ENCODE peak calls at places on chromosomes 11 and 22, in four cellular contexts. L is GM23338, V is pancreas, W is psoas muscle. X is an unnamed sample. For H3K4me1, the result is how much of the 10 kb centered on the place peaks cover.

GRCh38 chr22:19703869-19704268 is 10.4 kb upstream of the SEPTIN5 start:
- DNase-seq in L (no peak), V (no peak), W (no peak), X (no peak)

GRCh38 chr11:118819687-118820086 is 28.7 kb upstream of the DDX6 start:
- DNase-seq in L (no peak), V (no peak), W (no peak), X (no peak)

GRCh38 chr11:128626913-128627665 is 39.7 kb upstream of the ETS1 start:
- DNase-seq in L (no peak), V (no peak), W (no peak), X (no peak)

GRCh38 chr11:3119141-3119821 is 45.8 kb downstream of the OSBPL5 start:
- DNase-seq in L (no peak), V (no peak), W (no peak), X (peak)

GRCh38 chr22:39039306-39040126 is 1.1 kb upstream of the APOBEC3F start:
- DNase-seq in L (no peak), V (no peak), W (no peak), X (no peak)

GRCh38 chr11:3153291-3153861 is 11.7 kb downstream of the OSBPL5 start:
- DNase-seq in L (no peak), V (peak), W (peak), X (no peak)

GRCh38 chr11:123544631-123545375 is 109.6 kb downstream of the SCN3B start:
- DNase-seq in L (no peak), V (no peak), W (no peak), X (peak)

GRCh38 chr22:37237371-37238268 is 6.4 kb downstream of the RAC2 start:
- DNase-seq in L (no peak), V (no peak), W (no peak), X (no peak)

GRCh38 chr22:47107431-47107830 is 345.0 kb downstream of the TBC1D22A start:
- DNase-seq in L (no peak), V (no peak), W (no peak), X (no peak)

GRCh38 chr11:15745266-15745665 is 611.1 kb downstream of the SOX6 start:
- DNase-seq in L (no peak), V (no peak), W (no peak), X (no peak)

GRCh38 chr11:121236115-121237001 is 56.2 kb upstream of the SC5D start:
- DNase-seq in L (peak), V (no peak), W (no peak), X (no peak)

GRCh38 chr11:68031136-68031459 is 617 bp downstream of the NDUFS8 start:
- DNase-seq in L (no peak), V (no peak), W (no peak), X (peak)

GRCh38 chr11:111120221-111120620 is 125.3 kb upstream of the POU2AF2 start:
- DNase-seq in L (no peak), V (no peak), W (peak), X (no peak)

GRCh38 chr11:105732611-105733010 is 122.7 kb downstream of the GRIA4 start:
- DNase-seq in L (no peak), V (no peak), W (no peak), X (no peak)

GRCh38 chr11:27571151-27571840 is 64.7 kb upstream of the LIN7C start:
- DNase-seq in L (peak), V (no peak), W (no peak), X (no peak)

GRCh38 chr22:36301384-36301828 is 48.5 kb downstream of the APOL1 start:
- DNase-seq in L (peak), V (peak), W (peak), X (peak)

GRCh38 chr11:18080451-18080850 is 25.4 kb downstream of the SAAL1 start:
- DNase-seq in L (no peak), V (no peak), W (no peak), X (no peak)

GRCh38 chr22:39493759-39494158 is 8.3 kb upstream of the MIEF1 start:
- DNase-seq in L (no peak), V (peak), W (no peak), X (no peak)

GRCh38 chr11:70525006-70525405 is 126.7 kb downstream of the CTTN start:
- DNase-seq in L (no peak), V (peak), W (no peak), X (no peak)

GRCh38 chr11:109377039-109377742 is 44.8 kb upstream of the C11orf87 start:
- DNase-seq in L (peak), V (no peak), W (no peak), X (no peak)

GRCh38 chr11:114036156-114036811 is 23.2 kb upstream of the ZBTB16 start:
- DNase-seq in L (peak), V (peak), W (peak), X (peak)

GRCh38 chr11:12086271-12087074 is 23.9 kb upstream of the MICAL2 start:
- DNase-seq in L (no peak), V (no peak), W (peak), X (peak)

GRCh38 chr11:35584321-35584720 is 33.9 kb upstream of the FJX1 start:
- DNase-seq in L (no peak), V (no peak), W (no peak), X (no peak)

GRCh38 chr11:14541180-14541579 is 21.0 kb upstream of the PSMA1 start:
- DNase-seq in L (no peak), V (no peak), W (no peak), X (peak)

GRCh38 chr11:59556883-59557205 is 45.5 kb downstream of the OR4D9 start:
- DNase-seq in L (peak), V (no peak), W (no peak), X (no peak)

GRCh38 chr11:66292543-66293332 is 1.0 kb downstream of the TMEM151A start:
- DNase-seq in L (no peak), V (no peak), W (no peak), X (no peak)
- H3K4me3 ChIP-seq in L (peak), V (no peak), W (peak), X (no peak)

DNA sequence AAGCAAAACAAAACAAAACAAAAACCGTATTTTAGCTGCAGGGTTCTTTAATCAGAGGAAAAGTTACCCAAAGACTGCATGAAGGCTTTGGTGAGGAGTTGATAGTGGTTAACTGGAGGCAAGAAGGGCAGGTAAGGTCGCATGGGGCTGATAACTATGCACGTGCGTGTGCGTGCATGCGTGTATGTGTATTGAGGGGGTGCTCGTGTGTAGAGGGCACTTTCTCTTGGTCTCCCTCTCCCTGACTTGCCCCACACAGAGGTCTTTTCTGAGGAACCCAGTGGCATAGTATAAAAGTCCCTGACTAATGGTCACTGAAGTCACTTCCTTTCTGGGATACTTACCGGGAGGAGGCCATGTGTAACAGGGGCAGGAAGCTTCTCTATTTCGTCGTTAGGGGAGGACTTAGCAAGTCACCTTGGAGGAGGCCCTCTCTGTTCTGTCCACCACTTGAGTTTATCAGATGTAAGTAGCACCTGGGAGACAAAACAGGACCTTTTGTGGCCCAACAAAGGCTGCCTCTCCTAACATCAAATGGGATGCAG is 20.1 kb upstream of the FCHSD2 start:
- DNase-seq in L (no peak), V (no peak), W (no peak), X (no peak)
- H3K4me1 ChIP-seq in L (under half), V (under half), W (under half), X (under half)

GRCh38 chr11:47467372-47467771 is 18.4 kb upstream of the RAPSN start:
- DNase-seq in L (no peak), V (no peak), W (no peak), X (no peak)
- H3K27ac ChIP-seq in L (peak), V (no peak), W (peak), X (peak)

GRCh38 chr22:45502215-45503070 is at the start of gene FBLN1:
- DNase-seq in L (peak), V (no peak), W (peak), X (no peak)

GRCh38 chr22:45503071-45503815 is 560 bp downstream of the FBLN1 start:
- DNase-seq in L (peak), V (no peak), W (no peak), X (no peak)

GRCh38 chr22:45504703-45505341 is 2.1 kb downstream of the FBLN1 start:
- DNase-seq in L (peak), V (peak), W (peak), X (no peak)

GRCh38 chr22:45505991-45506743 is 3.5 kb downstream of the FBLN1 start:
- DNase-seq in L (peak), V (peak), W (no peak), X (no peak)

DNA sequence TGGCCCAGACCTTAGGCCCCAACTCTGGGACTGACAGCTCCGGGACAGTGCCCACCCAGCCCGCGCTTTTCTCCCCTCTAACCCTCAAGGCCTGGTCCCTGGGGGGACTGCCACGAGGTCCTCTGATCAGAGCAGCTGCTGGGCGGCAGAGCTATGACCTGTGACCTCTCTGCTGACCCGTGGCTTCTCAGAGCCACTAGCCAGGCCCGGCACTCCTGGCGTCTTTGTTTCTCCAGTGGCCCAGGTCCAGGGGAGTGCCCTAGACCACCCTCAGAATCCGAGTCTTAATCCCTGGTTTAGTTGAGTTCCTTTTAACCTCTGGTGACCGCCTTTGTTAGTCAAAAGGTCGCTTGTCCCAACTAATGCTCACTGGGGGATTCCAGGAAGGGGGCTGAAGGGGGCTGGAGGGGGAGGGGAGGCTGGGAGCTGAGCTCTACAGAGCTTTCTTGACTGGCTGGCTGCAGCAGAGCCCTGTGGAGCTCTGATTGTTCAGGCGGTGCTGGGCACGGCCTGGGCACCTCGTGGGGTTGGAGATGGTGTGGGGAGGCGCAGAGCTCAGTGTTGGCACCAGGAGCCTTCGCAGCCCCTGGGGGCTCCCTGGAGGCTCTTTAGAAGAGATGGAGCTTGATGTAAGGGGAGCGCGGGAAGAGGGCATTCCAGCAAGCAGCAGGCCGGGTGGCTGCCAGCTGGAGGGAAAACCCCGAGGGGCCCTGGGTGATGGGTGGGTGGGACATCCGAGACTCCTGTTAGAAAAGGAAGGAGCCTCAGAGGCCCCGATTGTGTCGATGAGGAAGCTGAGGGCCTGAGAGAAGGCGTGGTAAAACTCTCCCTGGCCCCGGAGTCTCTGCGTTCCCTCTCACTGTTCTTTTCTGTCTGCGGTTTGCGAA is 1.4 kb downstream of the FBLN1 start:
- DNase-seq in L (peak), V (peak), W (no peak), X (no peak)
- H3K4me3 ChIP-seq in L (peak), V (no peak), W (peak), X (no peak)

DNA sequence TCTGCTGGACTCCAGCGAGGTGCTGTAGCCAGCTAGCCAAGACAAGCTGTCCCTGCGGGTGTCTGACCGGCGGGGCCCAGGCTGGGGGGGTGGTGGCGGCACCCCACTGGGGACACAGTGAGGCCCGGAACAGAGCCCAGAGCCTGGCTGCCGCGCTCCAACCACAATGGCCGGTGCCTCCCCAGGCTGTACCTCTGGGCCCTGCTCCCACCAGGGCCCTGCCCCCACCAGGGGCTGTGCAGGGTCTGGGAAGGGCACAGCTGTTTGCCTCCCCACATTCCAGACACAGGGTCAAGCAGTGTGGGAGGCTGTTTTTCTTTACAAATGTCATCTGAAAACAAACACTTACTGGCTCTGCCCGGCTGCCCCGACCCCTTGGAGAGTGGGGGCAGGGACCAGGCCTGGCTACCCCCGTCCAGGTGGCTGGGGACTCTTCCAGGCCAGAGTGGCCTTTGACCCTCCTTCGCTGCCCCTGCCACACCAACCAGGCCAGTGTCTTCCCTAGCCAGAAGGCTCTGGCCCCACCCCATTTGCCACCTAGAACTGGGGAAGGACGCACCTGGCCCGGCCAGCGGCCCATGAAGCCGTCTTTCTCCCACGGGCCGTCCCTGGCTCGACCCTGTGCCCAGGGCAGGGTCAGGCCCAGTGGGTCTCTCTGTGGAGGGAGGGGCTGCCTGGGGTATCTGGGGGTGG is 14.6 kb downstream of the H19 start:
- DNase-seq in L (no peak), V (no peak), W (no peak), X (no peak)
- H3K4me1 ChIP-seq in L (under half), V (under half), W (under half), X (under half)

GRCh38 chr11:19306570-19306969 is 65.8 kb upstream of the E2F8 start:
- DNase-seq in L (no peak), V (no peak), W (no peak), X (no peak)

DNA sequence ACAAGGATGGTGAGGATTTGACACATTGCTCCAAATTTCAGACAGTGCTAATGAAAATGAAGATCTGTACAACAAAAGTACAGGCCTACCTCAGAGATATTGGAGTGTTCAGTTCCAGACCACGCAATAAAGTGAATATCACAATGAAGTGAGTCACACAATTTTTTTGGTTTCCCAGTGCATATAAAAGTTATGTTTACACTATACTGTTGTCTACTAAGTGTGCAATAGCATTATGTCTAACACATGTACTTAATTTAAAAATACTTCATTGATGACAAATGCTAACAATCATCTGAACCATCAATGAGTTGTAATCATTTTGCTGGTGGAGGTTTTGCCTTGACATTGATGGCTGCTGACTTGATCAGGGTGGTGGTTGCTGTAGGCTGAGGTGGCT is 60.6 kb upstream of the E2F8 start:
- DNase-seq in L (no peak), V (no peak), W (no peak), X (no peak)
- H3K27ac ChIP-seq in L (no peak), V (no peak), W (no peak), X (no peak)